ENCODE peak calls at places on chromosomes 3 and 15, in seven cellular contexts. A is fibroblast of the conjunctiva, Q is fibroblast of lung, D is astrocyte of the spinal cord, V is OCI-LY7, M is GM12892, B is A549. T is an unnamed sample.

GRCh38 chr3:42979044-42979962 is at the start of gene GASK1A:
- DNase-seq in Q (no peak), M (no peak), A (no peak), D (peak), V (no peak), B (no peak), T (peak)

GRCh38 chr15:42152196-42152920 is 4.1 kb downstream of the PLA2G4F start:
- DNase-seq in Q (no peak), V (no peak), D (no peak), B (no peak), A (no peak), M (no peak), T (no peak)

GRCh38 chr3:65928110-65928509 is 110.6 kb downstream of the MAGI1 start:
- DNase-seq in D (no peak), A (no peak), Q (no peak), B (no peak), M (no peak), V (no peak), T (peak)

GRCh38 chr3:39362177-39362576 is 21.0 kb upstream of the SLC25A38 start:
- DNase-seq in D (no peak), A (no peak), Q (no peak), V (no peak), B (no peak), M (no peak), T (peak)

GRCh38 chr15:101676965-101677364 is 24.8 kb upstream of the TM2D3 start:
- DNase-seq in D (peak), A (peak), V (no peak), B (no peak), Q (peak), M (no peak), T (no peak)

GRCh38 chr3:73540969-73541740 is 83.6 kb downstream of the PDZRN3 start:
- DNase-seq in D (peak), Q (peak), V (no peak), M (no peak), A (no peak), B (no peak), T (no peak)

GRCh38 chr3:100570811-100571210 is 38.6 kb upstream of the ADGRG7 start:
- DNase-seq in V (no peak), D (no peak), A (no peak), Q (no peak), B (no peak), M (no peak), T (no peak)

GRCh38 chr15:34879112-34879511 is 83.8 kb upstream of the ACTC1 start:
- DNase-seq in V (no peak), A (no peak), B (no peak), D (no peak), M (no peak), Q (no peak), T (no peak)

GRCh38 chr3:160401301-160402095 is 2.0 kb downstream of the SMC4 start:
- DNase-seq in V (peak), D (peak), Q (peak), A (peak), B (peak), M (no peak), T (peak)

GRCh38 chr3:38003371-38003816 is 12.8 kb downstream of the VILL start:
- DNase-seq in A (no peak), Q (peak), M (peak), V (peak), B (peak), D (peak), T (peak)

GRCh38 chr3:87025636-87026035 is 34.7 kb upstream of the VGLL3 start:
- DNase-seq in B (no peak), A (peak), D (no peak), Q (peak), V (no peak), M (no peak), T (peak)

GRCh38 chr3:10706156-10707088 is 109.6 kb upstream of the SLC6A11 start:
- DNase-seq in B (no peak), A (no peak), Q (no peak), M (no peak), V (peak), D (no peak), T (no peak)

GRCh38 chr3:177279118-177279815 is 82.0 kb upstream of the TBL1XR1 start:
- DNase-seq in M (no peak), A (no peak), B (no peak), D (no peak), V (no peak), Q (no peak), T (no peak)

GRCh38 chr3:127673191-127674098 is 693 bp downstream of the ABTB1 start:
- DNase-seq in D (peak), B (peak), Q (peak), M (peak), V (peak), A (no peak), T (peak)

GRCh38 chr15:65056868-65057548 is 10.8 kb downstream of the RASL12 start:
- DNase-seq in D (no peak), A (no peak), M (no peak), V (no peak), Q (no peak), B (peak), T (peak)

GRCh38 chr3:126476976-126477330 is 1.3 kb upstream of the ZXDC start:
- DNase-seq in V (no peak), B (no peak), A (no peak), M (no peak), D (no peak), Q (no peak), T (no peak)

GRCh38 chr15:71974211-71974610 is 143.7 kb downstream of the MYO9A start:
- DNase-seq in A (no peak), M (no peak), B (no peak), V (no peak), D (no peak), Q (no peak), T (no peak)

GRCh38 chr15:49379996-49380395 is 43.0 kb upstream of the FGF7 start:
- DNase-seq in A (no peak), D (no peak), V (no peak), Q (no peak), B (no peak), M (no peak), T (no peak)

GRCh38 chr3:134651347-134652041 is 672 bp upstream of the KY start:
- DNase-seq in V (no peak), B (no peak), Q (no peak), A (no peak), M (no peak), D (peak), T (no peak)

GRCh38 chr3:28103871-28104270 is 137.5 kb upstream of the CMC1 start:
- DNase-seq in B (no peak), M (no peak), Q (no peak), V (no peak), D (no peak), A (no peak), T (no peak)

GRCh38 chr3:180934638-180935037 is 22.2 kb downstream of the FXR1 start:
- DNase-seq in M (no peak), V (no peak), D (no peak), Q (no peak), B (no peak), A (no peak), T (no peak)

GRCh38 chr3:38782148-38782547 is 33.9 kb downstream of the SCN10A start:
- DNase-seq in B (no peak), V (peak), A (no peak), M (no peak), Q (no peak), D (no peak), T (peak)

GRCh38 chr3:42829083-42829627 is 19.9 kb downstream of the ACKR2 start:
- DNase-seq in M (no peak), V (no peak), B (peak), Q (no peak), D (no peak), A (no peak), T (peak)

GRCh38 chr3:46882377-46883015 is 5.0 kb downstream of the PTH1R start:
- DNase-seq in D (peak), B (peak), Q (peak), A (no peak), V (no peak), M (no peak), T (no peak)

GRCh38 chr15:91867581-91868026 is 14.1 kb downstream of the SLCO3A1 start:
- DNase-seq in A (peak), M (no peak), Q (peak), B (peak), V (no peak), D (peak), T (peak)

GRCh38 chr3:99505646-99506269 is 132.6 kb upstream of the COL8A1 start:
- DNase-seq in M (peak), V (no peak), B (peak), A (peak), D (peak), Q (peak), T (peak)

GRCh38 chr3:23455775-23456174 is 252.6 kb downstream of the UBE2E2 start:
- DNase-seq in D (peak), A (peak), B (peak), M (no peak), Q (peak), V (no peak), T (no peak)

GRCh38 chr15:31867536-31868442 is 162.5 kb upstream of the CHRNA7 start:
- DNase-seq in A (peak), V (peak), Q (peak), D (peak), M (peak), B (peak), T (peak)

GRCh38 chr15:73318463-73319351 is 50.1 kb downstream of the HCN4 start:
- DNase-seq in V (peak), A (peak), M (no peak), D (no peak), Q (no peak), B (no peak), T (no peak)

GRCh38 chr15:77375133-77375532 is 44.8 kb downstream of the PEAK1 start:
- DNase-seq in Q (no peak), V (no peak), B (no peak), A (no peak), M (no peak), D (no peak), T (no peak)

GRCh38 chr3:52971895-52972294 is 74.0 kb downstream of the SFMBT1 start:
- DNase-seq in V (no peak), A (no peak), Q (no peak), D (no peak), B (no peak), M (no peak), T (no peak)

GRCh38 chr3:53811143-53811915 is 34.9 kb downstream of the CHDH start:
- DNase-seq in M (no peak), A (no peak), B (no peak), D (no peak), Q (no peak), V (no peak), T (no peak)

GRCh38 chr3:69791111-69791510 is 51.8 kb downstream of the MITF start:
- DNase-seq in B (peak), M (no peak), D (peak), A (peak), Q (peak), V (no peak), T (no peak)

GRCh38 chr15:42153874-42154575 is 2.4 kb downstream of the PLA2G4F start:
- DNase-seq in B (no peak), D (no peak), Q (no peak), M (no peak), A (no peak), V (no peak), T (no peak)

GRCh38 chr15:35068861-35069260 is 16.2 kb downstream of the NANOGP8 start:
- DNase-seq in V (no peak), D (no peak), M (no peak), A (no peak), B (no peak), Q (no peak), T (no peak)

GRCh38 chr15:68566377-68566954 is 12.3 kb upstream of the CORO2B start:
- DNase-seq in A (no peak), M (no peak), Q (no peak), D (no peak), V (no peak), B (no peak), T (no peak)

T was measured in Calu3.